ENCODE peak calls at places on chromosomes 6 and 20, in six cellular contexts. F is IMR-90, E is neural progenitor cell, M is HAP-1, C is transverse colon, Z is left ventricle myocardium inferior. R is an unnamed sample. For H3K27me3, the result is how much of the 10 kb centered on the place peaks cover.

GRCh38 chr6:144320746-144321145 is 35.6 kb downstream of the UTRN start:
- DNase-seq in F (no peak), Z (no peak), M (no peak), E (no peak), C (no peak), R (no peak)

GRCh38 chr6:126040826-126041225 is 54.5 kb downstream of the TRMT11 start:
- DNase-seq in C (peak), M (no peak), E (no peak), F (peak), Z (no peak), R (peak)

GRCh38 chr6:43076093-43076927 is at the start of gene PTK7:
- DNase-seq in F (peak), C (no peak), Z (peak), E (peak), M (peak), R (peak)

GRCh38 chr6:816510-817084 is 123.7 kb upstream of the EXOC2 start:
- DNase-seq in C (no peak), Z (no peak), M (no peak), E (no peak), F (no peak), R (no peak)

GRCh38 chr20:56426926-56427325 is 14.9 kb downstream of the CASS4 start:
- DNase-seq in E (no peak), Z (no peak), C (no peak), F (no peak), M (no peak), R (no peak)

GRCh38 chr6:22980446-22980845 is 411.1 kb downstream of the HDGFL1 start:
- DNase-seq in M (no peak), Z (no peak), F (peak), E (no peak), C (no peak), R (no peak)

GRCh38 chr6:29926081-29926794 is 16.1 kb upstream of the HLA-A start:
- DNase-seq in E (no peak), M (no peak), F (peak), Z (peak), C (peak), R (no peak)

GRCh38 chr6:79646006-79646405 is 14.9 kb downstream of the SH3BGRL2 start:
- DNase-seq in Z (no peak), M (no peak), C (no peak), F (no peak), E (peak), R (no peak)

DNA sequence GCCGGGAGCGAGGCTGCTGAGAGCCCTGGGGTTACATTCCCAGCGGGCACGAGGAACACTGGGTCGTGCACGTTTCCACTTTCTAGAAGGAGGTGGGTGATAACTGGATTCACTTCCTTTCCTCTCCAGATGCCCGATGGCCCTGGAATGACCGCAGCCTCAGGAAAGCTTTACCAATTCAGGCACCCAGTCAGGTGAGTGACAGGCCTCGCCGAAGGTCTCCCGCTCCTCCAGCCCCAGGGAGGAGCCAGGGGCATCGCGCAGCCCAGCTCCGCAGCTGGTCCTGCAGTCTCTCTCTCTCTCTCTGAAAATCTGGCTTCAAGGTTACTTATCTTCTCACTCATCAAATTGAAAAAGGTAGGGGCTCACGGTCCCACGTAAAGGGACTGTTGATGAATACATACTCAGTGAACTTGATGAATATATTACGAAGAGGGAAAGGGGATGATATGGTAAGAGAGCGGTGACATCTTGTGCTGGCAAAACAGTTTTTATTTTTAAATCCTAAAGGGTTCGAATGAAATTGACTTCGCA is 875 bp downstream of the RIPPLY2 start:
- DNase-seq in Z (no peak), F (no peak), E (peak), M (no peak), C (no peak), R (no peak)
- H3K27me3 ChIP-seq in Z (half or more), F (under half), E (half or more), M (under half), C (half or more), R (under half)

GRCh38 chr6:78597966-78598365 is 269.4 kb upstream of the IRAK1BP1 start:
- DNase-seq in E (no peak), M (no peak), C (no peak), F (no peak), Z (no peak), R (no peak)

GRCh38 chr6:78593898-78594666 is 273.3 kb upstream of the IRAK1BP1 start:
- DNase-seq in E (no peak), C (no peak), F (peak), Z (no peak), M (no peak), R (no peak)

GRCh38 chr6:78599526-78599925 is 267.8 kb upstream of the IRAK1BP1 start:
- DNase-seq in F (peak), E (no peak), Z (no peak), C (no peak), M (no peak), R (no peak)

GRCh38 chr6:78598966-78599365 is 268.4 kb upstream of the IRAK1BP1 start:
- DNase-seq in E (no peak), F (peak), M (no peak), C (no peak), Z (no peak), R (no peak)

GRCh38 chr6:78594667-78595051 is 272.7 kb upstream of the IRAK1BP1 start:
- DNase-seq in Z (no peak), M (no peak), E (no peak), C (no peak), F (no peak), R (no peak)
- H3K27me3 ChIP-seq in Z (under half), M (under half), E (under half), C (under half), F (under half), R (under half)

GRCh38 chr6:33911488-33911887 is 107.7 kb upstream of the MLN start:
- DNase-seq in C (no peak), F (no peak), E (no peak), M (no peak), Z (no peak), R (no peak)
- H3K27me3 ChIP-seq in C (under half), F (half or more), E (under half), M (under half), Z (half or more), R (under half)

GRCh38 chr6:132552372-132552771 is at the start of gene TAAR8:
- DNase-seq in E (no peak), F (no peak), M (no peak), Z (no peak), C (no peak), R (no peak)
- H3K27me3 ChIP-seq in E (under half), F (under half), M (under half), Z (under half), C (under half), R (under half)

GRCh38 chr6:28707387-28708282 is 182.0 kb downstream of the GPX5 start:
- DNase-seq in M (no peak), C (no peak), F (no peak), E (no peak), Z (no peak), R (no peak)
- H3K27me3 ChIP-seq in M (under half), C (half or more), F (under half), E (under half), Z (half or more), R (under half)

GRCh38 chr20:63375438-63375837 is 14.3 kb upstream of the CHRNA4 start:
- DNase-seq in C (no peak), Z (no peak), F (no peak), M (no peak), E (no peak), R (no peak)
- H3K27me3 ChIP-seq in C (half or more), Z (half or more), F (half or more), M (under half), E (under half), R (half or more)

DNA sequence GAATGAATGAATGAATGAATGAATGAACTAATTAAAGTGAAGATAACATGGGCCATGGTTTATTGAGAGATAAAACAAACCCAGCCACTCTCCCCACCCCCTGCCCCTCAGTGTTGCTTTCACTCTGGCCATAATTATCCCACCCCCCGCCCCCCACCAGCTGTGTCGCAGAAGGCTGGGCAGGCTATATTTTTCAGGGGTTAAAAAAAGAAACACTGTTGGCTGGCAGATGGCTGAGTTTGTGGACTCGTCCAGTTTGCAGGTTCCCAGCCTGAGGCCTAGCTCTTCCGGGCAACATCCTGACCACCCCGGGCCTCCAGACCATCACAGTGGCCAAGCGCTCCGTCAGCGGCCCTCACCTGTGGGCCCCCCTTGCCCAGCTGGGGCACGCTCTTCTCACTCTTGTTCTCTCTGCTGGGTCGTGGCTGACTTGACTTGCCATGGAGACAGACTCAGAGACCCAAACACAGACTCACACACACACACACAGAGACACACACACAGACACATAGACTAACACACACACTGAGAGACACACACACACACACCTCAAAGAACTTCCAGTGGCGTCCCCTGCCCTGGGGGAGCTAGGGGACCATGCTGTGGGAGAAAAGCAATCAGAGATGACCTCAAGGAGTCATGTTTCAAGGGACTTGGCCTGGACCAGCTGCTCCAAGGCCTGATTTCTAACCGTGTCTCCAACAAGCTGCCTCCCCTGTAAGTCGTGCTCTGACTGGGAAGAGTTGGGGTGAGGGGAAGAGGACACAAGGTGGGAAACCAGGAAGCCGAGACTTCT is 2.2 kb upstream of the GRM4 start:
- DNase-seq in E (no peak), F (no peak), Z (no peak), C (no peak), M (no peak), R (no peak)
- H3K27me3 ChIP-seq in E (half or more), F (half or more), Z (half or more), C (half or more), M (under half), R (under half)

GRCh38 chr6:168437751-168438150 is 3.2 kb upstream of the SMOC2 start:
- DNase-seq in C (no peak), Z (no peak), M (no peak), F (no peak), E (no peak), R (no peak)

GRCh38 chr6:168441434-168442391 is 729 bp downstream of the SMOC2 start:
- DNase-seq in M (no peak), F (no peak), E (peak), C (no peak), Z (no peak), R (no peak)

GRCh38 chr6:168440520-168441433 is at the start of gene SMOC2:
- DNase-seq in C (peak), F (no peak), Z (peak), E (peak), M (no peak), R (no peak)

GRCh38 chr6:168442646-168443045 is 1.7 kb downstream of the SMOC2 start:
- DNase-seq in C (no peak), E (peak), F (no peak), Z (no peak), M (no peak), R (no peak)

DNA sequence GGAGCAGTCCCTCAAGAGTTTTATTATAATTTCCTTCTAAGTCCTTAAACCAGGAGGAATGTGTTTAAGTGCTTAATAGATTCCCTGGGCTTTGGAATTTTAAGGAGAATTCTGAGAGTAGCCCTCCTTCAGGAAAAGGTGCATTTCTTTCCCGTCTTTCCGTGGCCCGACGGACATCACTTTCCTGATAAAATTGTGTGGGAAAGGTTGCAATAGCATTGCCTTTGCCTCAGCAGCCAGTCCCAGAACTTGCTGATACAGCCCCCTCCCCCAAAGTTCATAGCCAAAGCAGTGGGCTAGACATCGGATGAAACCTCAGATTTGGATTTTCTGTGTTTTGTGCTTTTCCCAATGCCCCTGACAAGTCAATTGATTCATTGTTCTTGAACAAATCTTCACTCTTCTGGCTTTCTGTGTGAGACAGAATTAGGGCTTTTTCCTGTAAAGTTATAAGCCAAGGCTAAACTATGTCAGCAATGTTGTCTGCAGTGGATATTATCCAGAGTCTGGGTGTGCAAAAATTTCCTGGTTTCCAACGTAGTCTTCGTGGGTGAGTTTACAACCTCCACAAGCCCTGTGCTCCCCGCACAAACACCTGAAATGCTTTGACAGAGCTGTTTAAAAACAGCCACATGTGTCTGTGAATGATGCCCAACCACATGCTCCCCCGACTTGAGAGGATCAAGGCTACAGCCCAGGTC is 1.0 kb upstream of the SMOC2 start:
- DNase-seq in M (no peak), C (no peak), Z (no peak), F (no peak), E (no peak), R (no peak)
- H3K27me3 ChIP-seq in M (under half), C (half or more), Z (half or more), F (under half), E (half or more), R (under half)

R was measured in stomach.